ENCODE peak calls at places on chromosomes 4 and X, in nine cellular contexts. B, U, V, Y, A, N, I, E and K are unnamed samples.

GRCh38 chr4:10831727-10832408 is 147.3 kb upstream of the CLNK start:
- DNase-seq in U (no peak), B (no peak), E (no peak), V (no peak), N (no peak), Y (no peak), A (no peak), I (no peak), K (no peak)

GRCh38 chr4:24121395-24122175 is 231.7 kb upstream of the PPARGC1A start:
- DNase-seq in U (no peak), N (no peak), V (no peak), I (no peak), B (no peak), A (no peak), E (no peak), Y (no peak), K (no peak)

GRCh38 chr4:89379541-89380035 is 72.0 kb upstream of the GPRIN3 start:
- DNase-seq in V (no peak), E (no peak), B (no peak), I (no peak), Y (no peak), N (no peak), A (no peak), U (no peak), K (no peak)

GRCh38 chrX:1598021-1598875 is 6.8 kb downstream of the AKAP17A start:
- DNase-seq in U (no peak), N (no peak), B (no peak), E (no peak), V (no peak), A (peak), Y (no peak), I (no peak), K (no peak)

GRCh38 chrX:71910526-71911022 is at the start of gene NHSL2:
- DNase-seq in I (no peak), Y (peak), B (peak), V (peak), U (no peak), N (no peak), A (no peak), E (no peak), K (no peak)

GRCh38 chr4:1777822-1778641 is 15.1 kb upstream of the FGFR3 start:
- DNase-seq in B (peak), I (no peak), A (peak), V (peak), N (no peak), Y (peak), U (no peak), E (no peak), K (no peak)

GRCh38 chr4:119099227-119099910 is 36.3 kb upstream of the MYOZ2 start:
- DNase-seq in B (peak), I (no peak), E (no peak), A (no peak), N (no peak), U (no peak), V (no peak), Y (peak), K (peak)

GRCh38 chr4:31045724-31046318 is 325.7 kb downstream of the PCDH7 start:
- DNase-seq in V (peak), U (no peak), E (peak), Y (peak), B (no peak), A (peak), I (peak), N (peak), K (no peak)

GRCh38 chr4:163540977-163541376 is 46.5 kb downstream of the TMA16 start:
- DNase-seq in V (no peak), B (peak), A (peak), I (peak), N (no peak), U (no peak), E (peak), Y (peak), K (peak)

GRCh38 chrX:56248492-56248891 is 16.3 kb downstream of the KLF8 start:
- DNase-seq in Y (peak), B (peak), N (peak), I (no peak), A (peak), V (peak), U (no peak), E (no peak), K (peak)

GRCh38 chrX:40172169-40172979 is 74.6 kb upstream of the BCOR start:
- DNase-seq in E (no peak), Y (peak), I (no peak), B (peak), A (peak), N (peak), V (no peak), U (peak), K (no peak)

GRCh38 chr4:11585506-11585905 is 156.8 kb upstream of the HS3ST1 start:
- DNase-seq in E (peak), N (peak), Y (peak), V (peak), A (peak), U (no peak), I (peak), B (no peak), K (no peak)

GRCh38 chr4:119525005-119525749 is 103.4 kb downstream of the PDE5A start:
- DNase-seq in N (no peak), B (peak), I (peak), A (peak), E (no peak), Y (peak), U (no peak), V (no peak), K (peak)

GRCh38 chr4:8131210-8131609 is 27.4 kb downstream of the ABLIM2 start:
- DNase-seq in Y (no peak), B (no peak), U (no peak), A (no peak), I (no peak), N (no peak), E (no peak), V (no peak), K (no peak)

GRCh38 chrX:81957900-81958545 is 756.1 kb downstream of the SH3BGRL start:
- DNase-seq in E (no peak), N (no peak), Y (peak), A (peak), B (no peak), V (peak), I (no peak), U (no peak), K (no peak)

GRCh38 chr4:16157609-16158503 is 68.4 kb downstream of the TAPT1 start:
- DNase-seq in I (no peak), A (no peak), N (no peak), E (no peak), Y (no peak), V (no peak), U (no peak), B (no peak), K (no peak)

GRCh38 chr4:154506253-154506652 is 14.7 kb upstream of the DCHS2 start:
- DNase-seq in N (peak), V (peak), U (no peak), A (peak), E (no peak), Y (peak), B (peak), I (no peak), K (no peak)

GRCh38 chr4:28886934-28887333 is 1833.2 kb upstream of the PCDH7 start:
- DNase-seq in V (no peak), I (no peak), A (peak), U (no peak), N (no peak), Y (no peak), E (no peak), B (peak), K (no peak)

GRCh38 chr4:20172070-20172760 is 79.5 kb upstream of the SLIT2 start:
- DNase-seq in I (no peak), U (no peak), V (no peak), A (no peak), Y (no peak), E (no peak), B (peak), N (no peak), K (no peak)

GRCh38 chr4:85659626-85660213 is 184.8 kb downstream of the ARHGAP24 start:
- DNase-seq in U (no peak), Y (no peak), A (no peak), B (no peak), N (no peak), I (no peak), V (no peak), E (no peak), K (no peak)

GRCh38 chr4:125741825-125742452 is 427.2 kb downstream of the FAT4 start:
- DNase-seq in Y (peak), V (no peak), A (peak), N (no peak), I (no peak), E (no peak), U (no peak), B (peak), K (no peak)

GRCh38 chr4:23614284-23614892 is 275.5 kb downstream of the PPARGC1A start:
- DNase-seq in I (no peak), N (no peak), E (peak), Y (peak), A (peak), V (peak), U (no peak), B (peak), K (no peak)

GRCh38 chr4:40458109-40458508 is 123.0 kb downstream of the CHRNA9 start:
- DNase-seq in A (peak), B (no peak), E (no peak), I (no peak), U (no peak), Y (peak), V (no peak), N (no peak), K (no peak)

GRCh38 chrX:22124098-22124497 is 92.0 kb downstream of the PHEX start:
- DNase-seq in N (no peak), B (no peak), U (no peak), I (peak), Y (peak), E (no peak), A (peak), V (no peak), K (no peak)

GRCh38 chr4:98994474-98995182 is 893 bp upstream of the METAP1 start:
- DNase-seq in Y (peak), N (no peak), I (no peak), E (no peak), B (peak), U (no peak), A (peak), V (no peak), K (no peak)

GRCh38 chrX:16870861-16871584 is 861 bp upstream of the RBBP7 start:
- DNase-seq in A (no peak), I (no peak), N (peak), E (no peak), Y (peak), V (peak), B (no peak), U (no peak), K (no peak)

GRCh38 chr4:155371432-155372043 is 5.2 kb downstream of the MAP9 start:
- DNase-seq in Y (peak), V (no peak), A (peak), N (no peak), U (no peak), E (no peak), B (peak), I (no peak), K (no peak)

GRCh38 chrX:20595928-20596550 is 329.3 kb upstream of the RPS6KA3 start:
- DNase-seq in A (peak), E (peak), Y (peak), V (no peak), U (no peak), B (no peak), I (peak), N (no peak), K (no peak)